ENCODE peak calls at places on chromosome 11, in seven cellular contexts. G is GM23338, R is A549, V is SK-N-SH, Z is HCT116, L is K562, Y is HepG2. J is an unnamed sample.

GRCh38 chr11:77094841-77095365 is 7.7 kb upstream of the OMP start:
- DNase-seq in Y (no peak), L (no peak), V (no peak), Z (no peak), R (no peak), G (no peak), J (no peak)

GRCh38 chr11:33256031-33256807 is 962 bp upstream of the HIPK3 start:
- DNase-seq in V (peak; percentile 29), R (peak; percentile 8), G (peak; percentile 15), Z (no peak), L (peak; percentile 14), Y (no peak), J (no peak)

GRCh38 chr11:104320091-104320490 is 156.1 kb upstream of the PDGFD start:
- DNase-seq in V (no peak), R (no peak), Z (no peak), L (no peak), Y (no peak), G (no peak), J (no peak)

GRCh38 chr11:91470656-91471055 is 754.0 kb upstream of the FAT3 start:
- DNase-seq in R (no peak), L (no peak), G (no peak), Z (no peak), V (no peak), Y (no peak), J (no peak)

GRCh38 chr11:117862753-117863152 is 13.7 kb downstream of the FXYD6 start:
- DNase-seq in L (no peak), V (no peak), Y (no peak), G (no peak), Z (no peak), R (no peak), J (no peak)

GRCh38 chr11:69956669-69957190 is 121.4 kb upstream of the ANO1 start:
- DNase-seq in V (no peak), Y (no peak), R (no peak), L (no peak), G (no peak), Z (no peak), J (no peak)

GRCh38 chr11:71240865-71241691 is 11.3 kb downstream of the SHANK2 start:
- DNase-seq in Y (peak; percentile 93), Z (no peak), L (no peak), V (peak; percentile 12), G (peak; percentile 65), R (peak; percentile 38), J (peak; percentile 4)

GRCh38 chr11:46693597-46694012 is 6.8 kb downstream of the ARHGAP1 start:
- DNase-seq in R (no peak), G (no peak), Y (no peak), Z (no peak), V (no peak), L (no peak), J (no peak)

GRCh38 chr11:16986434-16987204 is 27.6 kb downstream of the PLEKHA7 start:
- DNase-seq in Y (no peak), Z (no peak), V (no peak), G (peak; percentile 25), R (no peak), L (no peak), J (no peak)

GRCh38 chr11:134412508-134413333 is 679 bp upstream of the B3GAT1 start:
- DNase-seq in R (no peak), L (no peak), Z (no peak), Y (no peak), V (peak; percentile 89), G (peak; percentile 81), J (no peak)

GRCh38 chr11:113474362-113475159 is 637 bp downstream of the DRD2 start:
- DNase-seq in Z (no peak), G (peak; percentile 98), Y (peak; percentile 28), R (peak; percentile 28), V (peak; percentile 87), L (peak; percentile 72), J (peak; percentile 25)

GRCh38 chr11:12117200-12117995 is 7.0 kb downstream of the MICAL2 start:
- DNase-seq in V (no peak), Z (no peak), G (no peak), L (no peak), Y (no peak), R (no peak), J (no peak)
- TF ChIP-seq REST in V (no peak), Z (no peak), G (no peak), L (no peak), Y (no peak), R (no peak), J (no peak)

DNA sequence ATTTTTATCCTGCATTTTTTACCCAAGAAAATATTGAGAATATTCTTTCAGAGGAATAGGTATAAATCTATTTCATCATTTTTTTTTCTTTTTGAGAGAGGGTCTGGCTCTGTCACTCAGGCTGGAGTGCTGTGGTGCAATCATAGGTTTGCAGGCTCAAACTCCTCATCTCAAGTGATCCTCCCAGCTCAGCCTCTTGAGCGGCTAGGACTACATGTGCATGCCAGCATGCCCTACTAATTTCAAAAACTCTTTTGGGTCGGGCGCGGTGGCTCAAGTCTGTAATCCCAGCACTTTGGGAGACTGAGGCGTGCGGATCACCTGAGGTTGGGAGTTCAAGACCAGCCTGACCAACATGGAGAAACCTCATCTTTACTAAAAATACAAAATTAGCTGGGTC is 20.3 kb upstream of the PTPRJ start:
- DNase-seq in Y (no peak), G (no peak), Z (no peak), L (no peak), R (no peak), V (no peak), J (no peak)
- TF ChIP-seq REST in Y (no peak), G (no peak), Z (no peak), L (no peak), R (no peak), V (no peak), J (no peak)

DNA sequence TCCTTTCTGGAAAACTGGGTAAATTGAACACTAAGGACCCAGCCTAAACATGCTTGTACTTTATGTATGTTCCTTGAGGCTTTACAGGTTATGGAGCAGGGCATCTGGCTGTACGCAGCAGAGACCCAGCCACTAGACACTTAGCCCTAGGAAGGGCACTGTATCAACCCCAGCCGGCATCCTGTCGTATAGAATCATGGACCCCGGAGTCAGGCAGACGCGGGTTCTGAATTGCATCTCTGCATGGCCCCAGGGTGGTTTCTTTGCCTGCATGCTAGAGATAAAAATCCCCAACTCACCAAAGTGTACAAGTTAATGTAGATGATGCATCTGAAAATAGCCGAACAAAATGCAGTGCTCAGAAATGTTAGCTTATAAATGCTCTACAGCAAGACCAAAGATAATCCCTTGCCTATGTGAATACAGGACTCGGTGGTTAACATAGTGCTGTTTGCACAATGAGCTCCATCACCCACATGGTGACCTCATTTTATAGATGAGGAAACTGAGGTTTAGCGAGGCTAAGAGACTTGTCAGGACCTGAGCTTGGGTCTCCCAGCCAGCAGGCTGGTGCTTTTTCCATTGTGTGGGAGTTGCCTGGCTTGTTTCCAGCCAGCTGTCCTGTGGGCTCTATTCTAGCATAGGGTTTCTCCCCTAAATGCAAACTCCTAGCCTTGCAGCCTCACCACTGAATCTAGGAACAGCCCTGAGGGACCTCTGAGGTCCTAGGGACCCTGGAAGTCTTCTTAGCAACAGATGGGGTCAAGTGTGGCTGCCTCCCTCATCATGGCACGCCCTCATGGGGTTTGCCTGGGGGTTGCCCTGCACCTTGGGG is 7.3 kb downstream of the CD6 start:
- DNase-seq in V (peak; percentile 58), R (no peak), Y (no peak), L (no peak), Z (no peak), G (no peak), J (peak; percentile 67)
- TF ChIP-seq REST in V (no peak), R (no peak), Y (no peak), L (no peak), Z (no peak), G (no peak), J (no peak)

DNA sequence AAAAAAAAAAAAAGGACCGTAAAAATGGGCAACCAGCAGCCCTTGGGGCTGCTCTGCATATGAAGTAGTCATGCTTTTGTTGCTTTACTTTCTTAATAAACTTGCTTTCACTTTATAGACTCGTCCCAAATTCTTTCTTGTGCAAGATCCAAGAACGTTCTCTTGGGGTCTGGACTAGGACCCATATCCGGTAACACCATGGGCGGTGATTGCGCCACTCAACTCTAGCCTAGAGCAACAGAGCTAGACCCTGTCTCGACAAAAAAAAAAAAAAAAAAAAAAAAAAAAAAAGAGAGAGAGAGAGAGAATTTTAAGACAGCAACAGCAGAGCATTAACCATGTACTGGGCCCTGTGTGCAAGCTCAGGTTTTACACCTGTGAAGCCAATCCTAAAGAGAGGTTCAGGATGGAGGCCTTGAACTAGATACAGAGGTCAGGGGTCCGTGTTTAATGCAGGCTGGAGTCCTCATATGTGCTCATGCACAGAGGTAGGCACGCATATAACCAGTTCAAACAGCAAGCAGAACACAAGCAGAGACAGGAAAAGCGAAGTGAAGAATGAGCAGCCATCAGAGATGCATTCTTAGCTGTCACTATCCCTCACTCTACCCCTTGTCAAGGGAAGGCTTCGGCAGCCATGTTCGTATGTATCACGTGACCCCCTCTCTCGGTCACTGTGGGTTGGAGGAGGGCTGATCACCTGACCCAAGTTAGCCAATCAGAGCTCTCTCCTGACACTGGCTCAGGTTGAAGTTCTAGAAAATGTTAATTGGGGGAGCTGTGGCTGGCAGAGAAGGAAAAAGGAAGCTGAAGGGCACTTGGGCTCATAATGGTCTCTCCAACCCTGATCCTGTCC is 16.7 kb upstream of the SYT12 start:
- DNase-seq in Z (peak; percentile 62), R (peak; percentile 91), V (peak; percentile 61), Y (peak; percentile 52), G (peak; percentile 88), L (peak; percentile 92), J (peak; percentile 18)
- TF ChIP-seq REST in Z (no peak), R (no peak), V (no peak), Y (no peak), G (no peak), L (no peak), J (no peak)

DNA sequence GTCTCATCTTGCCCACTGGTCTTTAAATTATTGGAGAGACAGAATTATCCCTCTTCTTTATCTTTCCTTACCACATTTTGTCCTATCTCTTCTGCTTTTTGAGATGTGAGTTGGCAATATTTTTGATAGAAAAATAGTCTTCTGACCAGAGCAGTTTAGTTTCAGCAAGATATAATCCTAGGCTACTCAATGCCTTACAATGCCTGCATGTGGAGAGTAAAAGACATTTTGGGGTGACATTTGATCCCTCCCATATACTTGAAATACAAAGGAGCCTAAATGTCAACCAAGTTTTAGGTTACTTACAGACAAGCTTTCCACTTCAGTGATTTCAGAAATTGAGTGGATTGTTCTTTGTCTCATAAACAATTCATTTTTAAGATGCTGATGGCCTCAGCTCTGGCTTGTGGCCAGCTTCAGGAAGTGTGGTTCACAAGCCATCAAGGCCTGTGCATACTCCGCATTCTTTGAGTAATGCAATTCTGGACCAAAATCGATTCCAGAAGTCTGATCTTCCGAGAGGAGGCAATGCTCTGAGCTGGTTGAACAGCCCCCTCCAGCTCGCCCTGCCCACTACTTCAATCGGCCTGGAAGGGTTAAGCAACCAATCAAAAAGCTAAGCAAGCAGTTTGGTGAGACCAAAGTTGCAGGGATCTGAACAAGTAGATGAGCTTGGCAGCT is 274.4 kb downstream of the BLID start:
- DNase-seq in G (peak; percentile 39), Z (no peak), V (no peak), Y (peak; percentile 4), L (no peak), R (no peak), J (no peak)
- TF ChIP-seq REST in G (no peak), Z (no peak), V (no peak), Y (no peak), L (no peak), R (no peak), J (no peak)

DNA sequence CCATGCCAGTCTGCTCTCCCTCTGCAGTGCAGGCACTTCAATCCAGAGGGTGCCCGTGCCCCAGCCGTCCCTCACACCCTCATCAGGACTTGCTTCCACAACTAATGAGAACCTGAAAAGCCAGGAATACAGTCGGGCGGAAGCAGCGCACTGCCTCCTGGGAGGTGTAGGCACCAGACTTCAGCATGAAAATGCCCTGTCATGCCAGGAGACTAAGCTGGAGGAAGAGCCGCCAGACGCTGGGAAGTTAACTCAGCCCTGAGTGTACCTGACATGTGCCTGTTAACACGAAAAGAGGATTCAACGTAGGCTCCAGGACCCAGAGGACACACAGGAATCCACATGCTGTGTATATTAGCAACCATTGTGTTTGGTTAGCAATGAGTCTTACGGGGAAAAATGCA is 40.0 kb upstream of the FLI1 start:
- DNase-seq in R (peak; percentile 5), L (no peak), V (no peak), G (peak; percentile 65), Y (no peak), Z (no peak), J (peak; percentile 68)
- TF ChIP-seq REST in R (no peak), L (no peak), V (no peak), G (no peak), Y (no peak), Z (no peak), J (no peak)

J was measured in HL-60.